ENCODE peak calls at places on chromosomes 2 and 18, in seven cellular contexts. J is uterus, Q is kidney epithelial cell, G is fibroblast of the aortic adventitia, O is dorsolateral prefrontal cortex, F is thyroid gland, P is right atrium auricular region. A is an unnamed sample.

GRCh38 chr2:178920916-178921513 is 113.8 kb upstream of the TTN start:
- DNase-seq in J (no peak), Q (no peak), G (no peak), O (no peak), F (no peak), P (no peak), A (no peak)

GRCh38 chr2:213995400-213996105 is 415.3 kb upstream of the VWC2L start:
- DNase-seq in J (no peak), Q (peak), G (peak), O (no peak), F (no peak), P (no peak), A (peak)

GRCh38 chr2:121220995-121221394 is 64.0 kb downstream of the TFCP2L1 start:
- DNase-seq in J (no peak), Q (peak), G (no peak), O (no peak), F (no peak), P (no peak), A (no peak)

GRCh38 chr18:46569211-46569610 is 87.8 kb downstream of the LOXHD1 start:
- DNase-seq in J (no peak), Q (no peak), G (no peak), O (no peak), F (no peak), P (no peak), A (no peak)

GRCh38 chr2:240426797-240427721 is 8.4 kb upstream of the GPC1 start:
- DNase-seq in J (no peak), Q (no peak), G (peak), O (no peak), F (no peak), P (no peak), A (no peak)

GRCh38 chr2:37417321-37417720 is 72.9 kb downstream of the QPCT start:
- DNase-seq in J (no peak), Q (no peak), G (peak), O (no peak), F (no peak), P (no peak), A (no peak)

GRCh38 chr18:23237524-23238151 is 102.4 kb downstream of the CABLES1 start:
- DNase-seq in J (peak), Q (no peak), G (peak), O (peak), F (peak), P (peak), A (no peak)

GRCh38 chr2:98457045-98457696 is 12.5 kb downstream of the INPP4A start:
- DNase-seq in J (no peak), Q (no peak), G (peak), O (no peak), F (no peak), P (peak), A (peak)

GRCh38 chr2:207902822-207903221 is 122.5 kb downstream of the PLEKHM3 start:
- DNase-seq in J (no peak), Q (no peak), G (peak), O (no peak), F (peak), P (no peak), A (no peak)

GRCh38 chr2:152437276-152437879 is 102.4 kb downstream of the FMNL2 start:
- DNase-seq in J (no peak), Q (no peak), G (no peak), O (no peak), F (no peak), P (no peak), A (no peak)

GRCh38 chr2:120874876-120875275 is 139.2 kb downstream of the GLI2 start:
- DNase-seq in J (no peak), Q (no peak), G (no peak), O (no peak), F (no peak), P (no peak), A (no peak)

GRCh38 chr2:105866439-105867170 is 121.9 kb downstream of the NCK2 start:
- DNase-seq in J (no peak), Q (peak), G (peak), O (no peak), F (no peak), P (no peak), A (no peak)

GRCh38 chr2:216692636-216693413 is 2.5 kb downstream of the IGFBP5 start:
- DNase-seq in J (peak), Q (no peak), G (peak), O (peak), F (peak), P (peak), A (no peak)

GRCh38 chr2:8525582-8526402 is 156.1 kb upstream of the ID2 start:
- DNase-seq in J (peak), Q (peak), G (peak), O (peak), F (peak), P (peak), A (no peak)

GRCh38 chr2:106108351-106108750 is 85.8 kb downstream of the UXS1 start:
- DNase-seq in J (no peak), Q (no peak), G (peak), O (peak), F (peak), P (no peak), A (no peak)

GRCh38 chr2:170953976-170954375 is 24.9 kb downstream of the GORASP2 start:
- DNase-seq in J (no peak), Q (no peak), G (no peak), O (no peak), F (no peak), P (no peak), A (no peak)

GRCh38 chr2:111919794-111920608 is 21.6 kb downstream of the MERTK start:
- DNase-seq in J (no peak), Q (peak), G (no peak), O (peak), F (no peak), P (peak), A (peak)

GRCh38 chr2:147603434-147604225 is 241.2 kb upstream of the ACVR2A start:
- DNase-seq in J (no peak), Q (no peak), G (no peak), O (no peak), F (no peak), P (no peak), A (no peak)

GRCh38 chr18:26103579-26103978 is 13.2 kb upstream of the SS18 start:
- DNase-seq in J (no peak), Q (no peak), G (no peak), O (no peak), F (peak), P (no peak), A (no peak)

GRCh38 chr2:38093503-38093902 is 17.6 kb upstream of the CYP1B1 start:
- DNase-seq in J (peak), Q (no peak), G (peak), O (no peak), F (no peak), P (no peak), A (no peak)

GRCh38 chr2:200782243-200782642 is 29.5 kb upstream of the BZW1 start:
- DNase-seq in J (no peak), Q (no peak), G (no peak), O (no peak), F (no peak), P (no peak), A (no peak)

GRCh38 chr2:8684885-8685696 is 3.2 kb downstream of the ID2 start:
- DNase-seq in J (peak), Q (no peak), G (peak), O (peak), F (peak), P (peak), A (no peak)

GRCh38 chr2:49832555-49832954 is 678.2 kb upstream of the FSHR start:
- DNase-seq in J (no peak), Q (no peak), G (no peak), O (no peak), F (no peak), P (no peak), A (no peak)

GRCh38 chr2:168607992-168608391 is 151.9 kb downstream of the CERS6 start:
- DNase-seq in J (no peak), Q (no peak), G (peak), O (no peak), F (no peak), P (no peak), A (no peak)

GRCh38 chr2:107062599-107063196 is 176.7 kb upstream of the ST6GAL2 start:
- DNase-seq in J (no peak), Q (no peak), G (no peak), O (no peak), F (peak), P (no peak), A (no peak)

GRCh38 chr18:42954887-42955286 is 160.6 kb downstream of the RIT2 start:
- DNase-seq in J (no peak), Q (no peak), G (no peak), O (no peak), F (no peak), P (no peak), A (no peak)

GRCh38 chr18:42953306-42953705 is 162.2 kb downstream of the RIT2 start:
- DNase-seq in J (no peak), Q (no peak), G (no peak), O (no peak), F (no peak), P (no peak), A (no peak)

GRCh38 chr18:42956287-42956686 is 159.2 kb downstream of the RIT2 start:
- DNase-seq in J (no peak), Q (no peak), G (no peak), O (no peak), F (no peak), P (no peak), A (no peak)

DNA sequence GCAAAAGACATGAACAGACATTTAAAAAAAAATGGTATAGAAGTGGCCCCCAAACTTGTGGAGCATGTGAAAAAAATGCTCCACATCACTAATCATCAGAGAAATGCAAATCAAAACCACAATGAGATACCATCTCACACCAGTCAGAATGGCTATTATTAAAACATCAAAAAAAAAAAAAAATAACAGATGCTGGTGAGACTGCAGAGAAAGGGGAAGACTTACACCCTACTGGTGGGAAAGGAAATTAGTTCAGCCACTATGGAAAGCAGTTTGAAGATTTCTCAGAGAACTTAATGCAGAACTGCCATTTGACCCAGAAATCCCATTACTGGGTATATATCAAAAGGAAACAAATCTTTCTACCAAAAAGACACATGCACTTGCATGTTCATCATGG is 164.8 kb downstream of the RIT2 start:
- DNase-seq in J (no peak), Q (no peak), G (no peak), O (no peak), F (no peak), P (no peak), A (no peak)
- H3K4me3 ChIP-seq in J (no peak), Q (no peak), G (no peak), O (no peak), F (no peak), P (no peak), A (no peak)

GRCh38 chr2:27185331-27186026 is 26.4 kb upstream of the ATRAID start:
- DNase-seq in J (peak), Q (no peak), G (peak), O (peak), F (peak), P (peak), A (no peak)
- H3K4me3 ChIP-seq in J (no peak), Q (no peak), G (no peak), O (no peak), F (no peak), P (no peak), A (no peak)

DNA sequence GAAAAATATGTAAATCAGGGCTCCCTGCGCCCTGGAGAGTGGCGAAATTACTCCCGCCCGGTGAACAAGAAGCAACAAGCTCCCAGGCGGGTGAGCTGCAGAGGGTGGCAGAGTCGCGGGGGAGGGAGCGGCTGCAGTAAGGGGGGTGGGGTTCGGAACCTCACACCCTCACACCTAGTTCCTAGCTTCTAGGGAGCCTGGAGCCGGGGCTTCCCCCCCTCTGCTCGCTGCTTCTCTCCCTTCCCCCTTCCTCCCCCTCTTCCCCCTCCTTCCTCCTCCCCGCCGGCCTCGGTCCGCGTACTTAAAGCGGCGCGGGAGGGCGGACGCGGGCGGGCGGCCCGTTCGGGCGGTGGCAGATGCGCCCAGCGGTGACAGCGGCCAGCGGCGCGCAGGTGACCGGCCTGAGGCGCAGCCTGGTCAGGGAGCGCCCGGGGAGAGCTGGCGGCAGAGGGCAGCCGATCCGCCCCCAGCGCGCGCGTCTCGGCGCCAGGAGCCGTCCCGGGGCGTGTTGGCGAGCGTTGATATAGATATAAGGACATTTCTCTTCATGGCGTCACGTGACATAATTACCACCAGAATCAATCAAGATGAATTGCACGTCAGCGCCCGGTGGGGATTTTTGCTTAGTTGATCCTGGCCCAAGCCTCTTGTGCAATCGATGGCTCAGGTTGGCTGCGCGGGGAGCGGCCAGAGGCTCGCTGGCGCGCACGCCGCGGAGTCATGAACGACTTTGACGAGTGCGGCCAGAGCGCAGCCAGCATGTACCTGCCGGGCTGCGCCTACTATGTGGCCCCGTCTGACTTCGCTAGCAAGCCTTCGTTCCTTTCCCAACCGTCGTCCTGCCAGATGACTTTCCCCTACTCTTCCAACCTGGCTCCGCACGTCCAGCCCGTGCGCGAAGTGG is at the start of gene HOXD11:
- DNase-seq in J (peak), Q (no peak), G (peak), O (no peak), F (peak), P (no peak), A (no peak)
- H3K4me3 ChIP-seq in J (peak), Q (peak), G (no peak), O (peak), F (peak), P (peak), A (peak)

DNA sequence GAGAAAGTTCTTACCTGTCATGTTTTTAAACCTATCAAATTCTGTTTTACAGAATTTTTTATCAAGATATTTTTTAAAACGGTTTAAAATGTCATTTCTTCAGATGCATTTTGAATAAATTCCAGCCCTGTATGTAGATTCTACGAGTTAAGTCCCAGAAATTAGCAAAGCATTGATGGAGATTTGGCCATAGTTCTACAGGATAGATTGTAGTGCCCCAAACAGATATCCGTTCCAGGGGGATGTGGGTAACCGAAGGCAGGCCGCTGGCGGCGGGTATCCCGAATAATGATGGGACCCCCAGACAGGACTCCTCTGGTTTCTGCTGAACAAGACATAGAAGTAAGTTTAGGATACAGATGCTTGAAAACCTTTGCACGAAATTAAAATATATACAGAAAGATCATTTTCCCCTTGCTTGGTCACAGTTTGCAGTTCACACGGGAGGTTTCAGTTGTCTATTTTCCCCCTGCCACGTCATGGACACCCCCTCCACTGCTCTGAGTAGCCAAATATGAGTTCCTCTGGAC is 755 bp downstream of the NOL4 start:
- DNase-seq in J (no peak), Q (no peak), G (peak), O (no peak), F (peak), P (no peak), A (no peak)
- H3K4me3 ChIP-seq in J (no peak), Q (peak), G (no peak), O (peak), F (peak), P (peak), A (peak)

GRCh38 chr2:101150306-101151140 is 659 bp downstream of the TBC1D8 start:
- DNase-seq in J (peak), Q (no peak), G (no peak), O (peak), F (peak), P (no peak), A (no peak)

GRCh38 chr2:101147971-101148370 is 3.2 kb downstream of the TBC1D8 start:
- DNase-seq in J (no peak), Q (no peak), G (no peak), O (no peak), F (no peak), P (no peak), A (no peak)

GRCh38 chr2:101147062-101147461 is 4.1 kb downstream of the TBC1D8 start:
- DNase-seq in J (no peak), Q (no peak), G (no peak), O (no peak), F (no peak), P (no peak), A (no peak)

GRCh38 chr2:101149241-101150192 is 1.7 kb downstream of the TBC1D8 start:
- DNase-seq in J (no peak), Q (no peak), G (peak), O (peak), F (no peak), P (no peak), A (no peak)

DNA sequence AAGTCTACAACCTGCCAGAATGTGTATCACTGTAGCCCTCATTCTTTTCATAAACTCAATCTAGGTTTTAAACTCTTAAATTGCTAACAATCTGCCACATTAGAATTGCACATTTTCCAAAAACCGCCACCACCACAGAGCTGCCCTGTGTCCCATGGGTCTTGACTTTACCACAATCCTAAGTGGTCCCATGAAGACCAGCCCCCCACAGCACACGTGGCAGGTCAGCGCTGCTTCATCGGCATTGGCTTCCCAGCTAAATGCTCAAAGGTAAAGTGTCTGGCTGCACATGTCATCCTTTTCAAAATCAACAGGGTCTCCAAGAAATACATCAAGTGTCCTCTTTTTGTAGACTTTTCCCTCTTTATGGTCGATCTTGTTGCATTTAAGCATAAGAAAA is 2.4 kb downstream of the TBC1D8 start:
- DNase-seq in J (no peak), Q (no peak), G (no peak), O (no peak), F (no peak), P (no peak), A (no peak)
- H3K4me3 ChIP-seq in J (no peak), Q (no peak), G (no peak), O (no peak), F (no peak), P (no peak), A (peak)

GRCh38 chr2:109144721-109145120 is 15.7 kb downstream of the SH3RF3 start:
- DNase-seq in J (no peak), Q (no peak), G (no peak), O (no peak), F (no peak), P (no peak), A (no peak)
- H3K4me3 ChIP-seq in J (no peak), Q (no peak), G (no peak), O (no peak), F (no peak), P (no peak), A (no peak)

GRCh38 chr2:99485824-99486223 is 4.0 kb downstream of the REV1 start:
- DNase-seq in J (no peak), Q (no peak), G (no peak), O (no peak), F (peak), P (no peak), A (no peak)

GRCh38 chr2:99487906-99488305 is 1.9 kb downstream of the REV1 start:
- DNase-seq in J (no peak), Q (no peak), G (no peak), O (no peak), F (no peak), P (no peak), A (no peak)

GRCh38 chr2:99488587-99488998 is 1.2 kb downstream of the REV1 start:
- DNase-seq in J (no peak), Q (no peak), G (peak), O (no peak), F (no peak), P (no peak), A (no peak)

GRCh38 chr2:99484205-99484604 is 5.6 kb downstream of the REV1 start:
- DNase-seq in J (no peak), Q (no peak), G (no peak), O (no peak), F (no peak), P (no peak), A (no peak)

DNA sequence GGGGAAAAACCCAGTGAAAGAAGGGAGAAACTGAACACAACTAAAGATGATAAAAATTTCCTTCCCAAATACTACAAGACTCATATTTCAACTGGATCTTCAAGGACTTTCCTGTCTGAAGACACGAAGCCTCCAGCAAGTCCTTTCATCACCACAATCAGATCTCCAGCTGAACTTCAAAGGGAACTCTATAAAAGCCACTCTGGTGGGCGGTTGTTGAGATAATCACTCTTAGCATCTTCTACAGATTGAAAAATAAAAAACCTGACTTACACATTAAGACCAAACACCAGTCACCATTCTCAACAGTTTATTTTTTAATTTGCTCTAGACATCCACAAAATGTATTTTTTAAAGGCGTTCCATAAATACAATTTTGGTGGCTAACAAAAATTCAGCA is 4.4 kb downstream of the REV1 start:
- DNase-seq in J (no peak), Q (no peak), G (no peak), O (no peak), F (no peak), P (no peak), A (no peak)
- H3K4me3 ChIP-seq in J (no peak), Q (no peak), G (no peak), O (no peak), F (no peak), P (no peak), A (no peak)